ENCODE peak calls at places on chromosomes 7 and 10, in ten cellular contexts. X, I, A, P, R, E, N, S, U and J are unnamed samples.
A peak's percentile ranks its signal among the peaks of the same experiment; 100 is the strongest.

GRCh38 chr10:14535497-14536199 is 204.9 kb upstream of the FRMD4A start:
- DNase-seq in R (no peak), I (no peak), E (no peak), P (no peak), S (no peak), A (no peak), X (no peak), U (no peak), N (no peak), J (no peak)

GRCh38 chr10:63388421-63389031 is 77.3 kb downstream of the JMJD1C start:
- DNase-seq in S (no peak), I (no peak), U (no peak), N (no peak), P (no peak), X (no peak), R (no peak), A (no peak), E (no peak), J (no peak)

GRCh38 chr10:132715791-132716680 is 69.9 kb downstream of the NKX6-2 start:
- DNase-seq in S (no peak), U (no peak), X (no peak), A (peak; percentile 68), I (no peak), E (no peak), P (peak; percentile 55), R (peak; percentile 49), N (no peak), J (no peak)

GRCh38 chr7:151088019-151088855 is 2.0 kb downstream of the AGAP3 start:
- DNase-seq in E (no peak), A (no peak), N (no peak), X (no peak), U (no peak), R (no peak), S (no peak), I (no peak), P (no peak), J (no peak)

GRCh38 chr7:1257863-1258262 is 25.2 kb downstream of the UNCX start:
- DNase-seq in X (no peak), E (no peak), I (no peak), R (no peak), U (no peak), N (no peak), S (no peak), P (no peak), A (peak; percentile 35), J (no peak)

GRCh38 chr7:37354661-37355131 is 94.0 kb downstream of the ELMO1 start:
- DNase-seq in N (no peak), E (peak; percentile 50), U (no peak), S (peak; percentile 73), A (peak; percentile 82), R (no peak), I (no peak), X (no peak), P (peak; percentile 30), J (peak; percentile 28)

GRCh38 chr10:100364147-100364546 is 17.1 kb downstream of the SCD start:
- DNase-seq in P (no peak), U (no peak), S (no peak), N (no peak), X (no peak), E (no peak), R (no peak), I (no peak), A (no peak), J (no peak)

GRCh38 chr10:127872011-127872741 is 20.6 kb downstream of the CLRN3 start:
- DNase-seq in P (no peak), A (no peak), S (peak; percentile 75), U (no peak), N (no peak), R (peak; percentile 65), E (peak; percentile 71), X (no peak), I (no peak), J (peak; percentile 66)

GRCh38 chr7:150994141-150994837 is 3.5 kb downstream of the NOS3 start:
- DNase-seq in A (peak; percentile 88), I (no peak), R (no peak), N (no peak), S (peak; percentile 37), X (peak; percentile 66), P (peak; percentile 89), E (no peak), U (no peak), J (no peak)

GRCh38 chr10:131083915-131084790 is 227.4 kb downstream of the TCERG1L start:
- DNase-seq in N (no peak), R (no peak), I (no peak), X (no peak), S (no peak), E (no peak), U (no peak), P (no peak), A (peak; percentile 64), J (no peak)

GRCh38 chr7:20598479-20599419 is 16.7 kb upstream of the ABCB5 start:
- DNase-seq in X (peak; percentile 50), I (peak; percentile 9), E (no peak), U (peak; percentile 71), N (peak; percentile 4), A (no peak), R (no peak), P (peak; percentile 64), S (peak; percentile 83), J (peak; percentile 81)

GRCh38 chr7:134547738-134548054 is 1.2 kb upstream of the AKR1B15 start:
- DNase-seq in S (peak; percentile 68), P (peak; percentile 88), X (no peak), I (no peak), R (no peak), U (peak; percentile 85), N (no peak), A (no peak), E (peak; percentile 64), J (peak; percentile 82)

GRCh38 chr10:944034-944831 is 12.7 kb upstream of the LARP4B start:
- DNase-seq in E (peak; percentile 26), R (no peak), A (peak; percentile 91), X (no peak), U (no peak), P (no peak), N (peak; percentile 42), I (peak; percentile 7), S (peak; percentile 38), J (peak; percentile 63)

GRCh38 chr7:99254390-99254789 is 18.2 kb upstream of the MYH16 start:
- DNase-seq in A (no peak), X (no peak), S (no peak), I (no peak), U (no peak), R (no peak), N (no peak), P (no peak), E (no peak), J (peak; percentile 96)

GRCh38 chr10:34489973-34490372 is 325.1 kb downstream of the PARD3 start:
- DNase-seq in S (peak; percentile 51), X (no peak), U (peak; percentile 73), I (peak; percentile 28), P (no peak), R (no peak), A (no peak), E (no peak), N (no peak), J (peak; percentile 87)

GRCh38 chr10:82089327-82089726 is 214.3 kb downstream of the NRG3 start:
- DNase-seq in A (no peak), N (no peak), P (peak; percentile 9), I (no peak), R (no peak), S (no peak), X (no peak), U (no peak), E (no peak), J (no peak)

GRCh38 chr10:119348516-119349240 is 141.3 kb downstream of the GRK5 start:
- DNase-seq in S (peak; percentile 48), I (no peak), U (no peak), E (no peak), X (no peak), R (no peak), N (no peak), P (no peak), A (no peak), J (no peak)

GRCh38 chr10:79139124-79139835 is 70.5 kb downstream of the ZMIZ1 start:
- DNase-seq in U (no peak), A (no peak), R (no peak), X (no peak), P (peak; percentile 93), N (no peak), S (peak; percentile 82), E (peak; percentile 82), I (peak; percentile 59), J (no peak)

GRCh38 chr7:116461500-116461899 is 38.0 kb upstream of the CAV2 start:
- DNase-seq in E (no peak), R (no peak), U (no peak), S (no peak), X (no peak), I (no peak), A (no peak), N (no peak), P (no peak), J (no peak)
- TF ChIP-seq CTCF in E (no peak), R (no peak), U (no peak), S (peak; percentile 28), X (no peak), I (peak; percentile 20), A (no peak), N (no peak), P (peak; percentile 36), J (no peak)

GRCh38 chr10:125281091-125281490 is 120.7 kb upstream of the CTBP2 start:
- DNase-seq in I (no peak), A (no peak), N (no peak), S (no peak), U (no peak), E (no peak), X (no peak), P (no peak), R (no peak), J (no peak)
- H3K4me3 ChIP-seq in I (no peak overlapping the region), A (no peak overlapping the region), N (no peak overlapping the region), S (no peak overlapping the region), U (no peak overlapping the region), E (no peak overlapping the region), X (no peak overlapping the region), P (no peak overlapping the region), R (no peak overlapping the region), J (no peak overlapping the region)

DNA sequence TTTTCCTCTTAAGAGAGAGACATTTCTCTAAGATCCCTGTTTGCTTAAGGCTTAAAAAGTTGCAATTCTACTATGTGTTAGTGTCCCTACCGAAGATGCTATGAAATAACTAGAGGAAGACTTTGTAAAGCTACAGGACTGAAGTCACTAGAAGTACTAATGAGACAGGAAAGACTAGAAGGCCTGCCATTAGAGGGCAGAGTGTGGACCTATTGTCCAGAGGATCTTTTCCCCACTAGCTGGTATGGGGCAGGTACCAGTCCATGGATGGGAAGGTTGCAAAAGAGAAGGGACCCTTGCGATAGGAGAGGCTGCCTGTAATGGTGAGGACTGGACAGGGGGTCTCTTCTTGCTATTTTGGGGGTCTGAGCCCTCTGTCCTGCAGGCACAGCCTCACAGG is 178.1 kb downstream of the TMEM178B start:
- DNase-seq in E (no peak), S (no peak), R (no peak), X (no peak), A (no peak), I (no peak), U (no peak), N (no peak), P (peak; percentile 5), J (no peak)
- TF ChIP-seq CTCF in E (no peak), S (no peak), R (no peak), X (no peak), A (no peak), I (no peak), U (no peak), N (no peak), P (no peak), J (no peak)

GRCh38 chr7:101138149-101138870 is 11.4 kb downstream of the SERPINE1 start:
- DNase-seq in A (no peak), S (peak; percentile 97), P (peak; percentile 73), N (peak; percentile 89), U (peak; percentile 96), X (peak; percentile 55), R (no peak), I (peak; percentile 87), E (peak; percentile 86), J (peak; percentile 98)
- H3K4me3 ChIP-seq in A (no peak overlapping the region), S (no peak overlapping the region), P (no peak overlapping the region), N (peak overlapping the region; percentile 11), U (no peak overlapping the region), X (peak overlapping the region; percentile 22), R (no peak overlapping the region), I (no peak overlapping the region), E (no peak overlapping the region), J (no peak overlapping the region)